ENCODE peak calls at places on chromosomes 13 and 19, in six cellular contexts. G is NCI-H748 treated with DMSO at 0.1 percent for 48 hours, J is NCI-H1417, C is T-helper 2 cell, H is NCI-H510A treated with DMSO at 0.1 percent for 48 hours, X is D721Med. A is an unnamed sample.

GRCh38 chr19:453606-454005 is 7.2 kb downstream of the SHC2 start:
- DNase-seq in C (no peak), X (no peak), H (no peak), G (no peak), J (no peak), A (no peak)

GRCh38 chr19:13097331-13098258 is 5.1 kb downstream of the LYL1 start:
- DNase-seq in G (no peak), X (no peak), C (no peak), J (no peak), H (no peak), A (no peak)

GRCh38 chr19:38434549-38435051 is 1.1 kb downstream of the RYR1 start:
- DNase-seq in H (no peak), G (no peak), C (no peak), J (no peak), X (no peak), A (no peak)

GRCh38 chr13:45374917-45375316 is 33.9 kb upstream of the TPT1 start:
- DNase-seq in J (no peak), X (no peak), H (no peak), G (no peak), C (no peak), A (no peak)

GRCh38 chr13:30486230-30487074 is 20.7 kb upstream of the HMGB1 start:
- DNase-seq in H (peak; percentile 15), X (no peak), J (no peak), C (no peak), G (no peak), A (no peak)

GRCh38 chr13:113616281-113616906 is 31.8 kb downstream of the TFDP1 start:
- DNase-seq in C (no peak), G (no peak), H (no peak), X (no peak), J (no peak), A (no peak)

GRCh38 chr13:48311223-48311622 is 7.7 kb downstream of the RB1 start:
- DNase-seq in X (no peak), G (no peak), C (no peak), H (no peak), J (no peak), A (no peak)

GRCh38 chr19:42253245-42254082 is 1.5 kb downstream of the ERF start:
- DNase-seq in X (peak; percentile 62), H (peak; percentile 43), G (peak; percentile 58), C (peak; percentile 49), J (no peak), A (no peak)

GRCh38 chr13:37229931-37230330 is 124.5 kb upstream of the CSNK1A1L start:
- DNase-seq in X (no peak), J (no peak), H (no peak), C (no peak), G (no peak), A (no peak)

GRCh38 chr19:29121684-29122083 is 91.3 kb downstream of the UQCRFS1 start:
- DNase-seq in C (no peak), H (no peak), J (no peak), X (no peak), G (no peak), A (no peak)

GRCh38 chr13:35388456-35388855 is 88.0 kb downstream of the MAB21L1 start:
- DNase-seq in C (no peak), J (no peak), H (no peak), G (no peak), X (no peak), A (no peak)

GRCh38 chr19:49422407-49423277 is 599 bp downstream of the PTH2 start:
- DNase-seq in J (peak; percentile 68), H (peak; percentile 49), G (peak; percentile 21), C (peak; percentile 39), X (no peak), A (peak; percentile 43)

GRCh38 chr19:10315335-10316214 is at the start of gene FDX2:
- DNase-seq in G (peak; percentile 61), X (peak; percentile 92), C (peak; percentile 78), J (peak; percentile 65), H (peak; percentile 91), A (peak; percentile 75)

GRCh38 chr19:18871543-18871942 is 24.4 kb downstream of the CERS1 start:
- DNase-seq in G (no peak), C (no peak), J (no peak), H (no peak), X (peak; percentile 82), A (no peak)